ENCODE peak calls at places on chromosomes 12 and 14, in eight cellular contexts. One of them, this sample, is unnamed.

GRCh38 chr14:69501362-69501964 is 16.9 kb downstream of the PLEKHD1 start:
- DNase-seq in GM12892: no peak
- DNase-seq in upper lobe of left lung: no peak
- DNase-seq in vagina: no peak
- DNase-seq in GM12891: no peak
- DNase-seq in endothelial cell of umbilical vein: no peak
- DNase-seq in spleen: peak
- DNase-seq in K562: no peak
- DNase-seq in this sample: no peak

GRCh38 chr12:95836185-95836609 is 22.6 kb upstream of the SNRPF start:
- DNase-seq in GM12892: no peak
- DNase-seq in upper lobe of left lung: no peak
- DNase-seq in vagina: no peak
- DNase-seq in GM12891: no peak
- DNase-seq in endothelial cell of umbilical vein: peak
- DNase-seq in spleen: no peak
- DNase-seq in K562: no peak
- DNase-seq in this sample: no peak

GRCh38 chr14:23942587-23942986 is 11.0 kb upstream of the DHRS4 start:
- DNase-seq in GM12892: no peak
- DNase-seq in upper lobe of left lung: no peak
- DNase-seq in vagina: no peak
- DNase-seq in GM12891: no peak
- DNase-seq in endothelial cell of umbilical vein: no peak
- DNase-seq in spleen: no peak
- DNase-seq in K562: no peak
- DNase-seq in this sample: no peak

GRCh38 chr12:124861492-124861891 is 2.2 kb downstream of the SCARB1 start:
- DNase-seq in GM12892: no peak
- DNase-seq in upper lobe of left lung: no peak
- DNase-seq in vagina: no peak
- DNase-seq in GM12891: no peak
- DNase-seq in endothelial cell of umbilical vein: peak
- DNase-seq in spleen: no peak
- DNase-seq in K562: peak
- DNase-seq in this sample: peak

GRCh38 chr12:124720019-124720686 is 143.5 kb downstream of the SCARB1 start:
- DNase-seq in GM12892: no peak
- DNase-seq in upper lobe of left lung: no peak
- DNase-seq in vagina: no peak
- DNase-seq in GM12891: no peak
- DNase-seq in endothelial cell of umbilical vein: peak
- DNase-seq in spleen: no peak
- DNase-seq in K562: no peak
- DNase-seq in this sample: no peak

GRCh38 chr12:130994821-130995375 is 41.2 kb downstream of the ADGRD1 start:
- DNase-seq in GM12892: no peak
- DNase-seq in upper lobe of left lung: no peak
- DNase-seq in vagina: no peak
- DNase-seq in GM12891: no peak
- DNase-seq in endothelial cell of umbilical vein: no peak
- DNase-seq in spleen: peak
- DNase-seq in K562: no peak
- DNase-seq in this sample: peak

GRCh38 chr14:70755655-70756054 is 53.7 kb downstream of the MAP3K9 start:
- DNase-seq in GM12892: no peak
- DNase-seq in upper lobe of left lung: no peak
- DNase-seq in vagina: no peak
- DNase-seq in GM12891: no peak
- DNase-seq in endothelial cell of umbilical vein: no peak
- DNase-seq in spleen: no peak
- DNase-seq in K562: no peak
- DNase-seq in this sample: no peak

GRCh38 chr14:71994416-71994815 is 62.2 kb downstream of the RGS6 start:
- DNase-seq in GM12892: no peak
- DNase-seq in upper lobe of left lung: no peak
- DNase-seq in vagina: no peak
- DNase-seq in GM12891: no peak
- DNase-seq in endothelial cell of umbilical vein: no peak
- DNase-seq in spleen: no peak
- DNase-seq in K562: no peak
- DNase-seq in this sample: no peak

GRCh38 chr12:89709994-89710872 is 1.6 kb upstream of the ATP2B1 start:
- DNase-seq in GM12892: no peak
- DNase-seq in upper lobe of left lung: no peak
- DNase-seq in vagina: no peak
- DNase-seq in GM12891: no peak
- DNase-seq in endothelial cell of umbilical vein: no peak
- DNase-seq in spleen: no peak
- DNase-seq in K562: no peak
- DNase-seq in this sample: peak

GRCh38 chr14:65566820-65567522 is 154.4 kb downstream of the FUT8 start:
- DNase-seq in GM12892: no peak
- DNase-seq in upper lobe of left lung: no peak
- DNase-seq in vagina: no peak
- DNase-seq in GM12891: no peak
- DNase-seq in endothelial cell of umbilical vein: no peak
- DNase-seq in spleen: no peak
- DNase-seq in K562: no peak
- DNase-seq in this sample: no peak

GRCh38 chr12:11228268-11228879 is 41.1 kb downstream of the PRB3 start:
- DNase-seq in GM12892: peak
- DNase-seq in upper lobe of left lung: no peak
- DNase-seq in vagina: no peak
- DNase-seq in GM12891: peak
- DNase-seq in endothelial cell of umbilical vein: peak
- DNase-seq in spleen: no peak
- DNase-seq in K562: peak
- DNase-seq in this sample: no peak

GRCh38 chr14:86574026-86574777 is 1044.3 kb downstream of the FLRT2 start:
- DNase-seq in GM12892: no peak
- DNase-seq in upper lobe of left lung: no peak
- DNase-seq in vagina: no peak
- DNase-seq in GM12891: no peak
- DNase-seq in endothelial cell of umbilical vein: no peak
- DNase-seq in spleen: no peak
- DNase-seq in K562: no peak
- DNase-seq in this sample: no peak

GRCh38 chr12:124458220-124458991 is 109.0 kb downstream of the NCOR2 start:
- DNase-seq in GM12892: no peak
- DNase-seq in upper lobe of left lung: no peak
- DNase-seq in vagina: no peak
- DNase-seq in GM12891: no peak
- DNase-seq in endothelial cell of umbilical vein: no peak
- DNase-seq in spleen: peak
- DNase-seq in K562: no peak
- DNase-seq in this sample: no peak

GRCh38 chr12:2284321-2284813 is 231.6 kb downstream of the CACNA1C start:
- DNase-seq in GM12892: no peak
- DNase-seq in upper lobe of left lung: no peak
- DNase-seq in vagina: no peak
- DNase-seq in GM12891: no peak
- DNase-seq in endothelial cell of umbilical vein: no peak
- DNase-seq in spleen: peak
- DNase-seq in K562: no peak
- DNase-seq in this sample: no peak

GRCh38 chr14:24408764-24409163 is 10.0 kb downstream of the NYNRIN start:
- DNase-seq in GM12892: no peak
- DNase-seq in upper lobe of left lung: no peak
- DNase-seq in vagina: no peak
- DNase-seq in GM12891: no peak
- DNase-seq in endothelial cell of umbilical vein: no peak
- DNase-seq in spleen: no peak
- DNase-seq in K562: no peak
- DNase-seq in this sample: peak

GRCh38 chr14:51428981-51429380 is 188.9 kb downstream of the TMX1 start:
- DNase-seq in GM12892: no peak
- DNase-seq in upper lobe of left lung: no peak
- DNase-seq in vagina: no peak
- DNase-seq in GM12891: no peak
- DNase-seq in endothelial cell of umbilical vein: no peak
- DNase-seq in spleen: no peak
- DNase-seq in K562: no peak
- DNase-seq in this sample: no peak

GRCh38 chr14:37580146-37580545 is 14.9 kb downstream of the FOXA1 start:
- DNase-seq in GM12892: no peak
- DNase-seq in upper lobe of left lung: no peak
- DNase-seq in vagina: no peak
- DNase-seq in GM12891: no peak
- DNase-seq in endothelial cell of umbilical vein: no peak
- DNase-seq in spleen: no peak
- DNase-seq in K562: no peak
- DNase-seq in this sample: no peak

GRCh38 chr12:116661341-116661740 is 76.5 kb downstream of the SPRING1 start:
- DNase-seq in GM12892: no peak
- DNase-seq in upper lobe of left lung: no peak
- DNase-seq in vagina: no peak
- DNase-seq in GM12891: no peak
- DNase-seq in endothelial cell of umbilical vein: no peak
- DNase-seq in spleen: no peak
- DNase-seq in K562: no peak
- DNase-seq in this sample: no peak

GRCh38 chr12:60196366-60196765 is 600.5 kb downstream of the SLC16A7 start:
- DNase-seq in GM12892: no peak
- DNase-seq in upper lobe of left lung: no peak
- DNase-seq in vagina: no peak
- DNase-seq in GM12891: no peak
- DNase-seq in endothelial cell of umbilical vein: no peak
- DNase-seq in spleen: no peak
- DNase-seq in K562: no peak
- DNase-seq in this sample: no peak

GRCh38 chr12:31567029-31567428 is 23.9 kb downstream of the DENND5B start:
- DNase-seq in GM12892: no peak
- DNase-seq in upper lobe of left lung: no peak
- DNase-seq in vagina: no peak
- DNase-seq in GM12891: no peak
- DNase-seq in endothelial cell of umbilical vein: no peak
- DNase-seq in spleen: no peak
- DNase-seq in K562: no peak
- DNase-seq in this sample: no peak

GRCh38 chr14:37623552-37623951 is 28.1 kb downstream of the TTC6 start:
- DNase-seq in GM12892: no peak
- DNase-seq in upper lobe of left lung: no peak
- DNase-seq in vagina: no peak
- DNase-seq in GM12891: no peak
- DNase-seq in endothelial cell of umbilical vein: peak
- DNase-seq in spleen: no peak
- DNase-seq in K562: no peak
- DNase-seq in this sample: no peak

GRCh38 chr12:22527999-22528398 is 16.3 kb downstream of the C2CD5 start:
- DNase-seq in GM12892: no peak
- DNase-seq in upper lobe of left lung: no peak
- DNase-seq in vagina: no peak
- DNase-seq in GM12891: no peak
- DNase-seq in endothelial cell of umbilical vein: peak
- DNase-seq in spleen: no peak
- DNase-seq in K562: no peak
- DNase-seq in this sample: no peak

GRCh38 chr14:94097091-94097490 is 13.4 kb upstream of the IFI27 start:
- DNase-seq in GM12892: no peak
- DNase-seq in upper lobe of left lung: no peak
- DNase-seq in vagina: no peak
- DNase-seq in GM12891: no peak
- DNase-seq in endothelial cell of umbilical vein: no peak
- DNase-seq in spleen: no peak
- DNase-seq in K562: no peak
- DNase-seq in this sample: no peak

GRCh38 chr12:5587701-5588100 is 155.8 kb downstream of the NTF3 start:
- DNase-seq in GM12892: no peak
- DNase-seq in upper lobe of left lung: no peak
- DNase-seq in vagina: no peak
- DNase-seq in GM12891: no peak
- DNase-seq in endothelial cell of umbilical vein: no peak
- DNase-seq in spleen: no peak
- DNase-seq in K562: no peak
- DNase-seq in this sample: no peak

GRCh38 chr12:103884316-103884715 is 43.3 kb upstream of the NT5DC3 start:
- DNase-seq in GM12892: peak
- DNase-seq in upper lobe of left lung: no peak
- DNase-seq in vagina: no peak
- DNase-seq in GM12891: no peak
- DNase-seq in endothelial cell of umbilical vein: peak
- DNase-seq in spleen: no peak
- DNase-seq in K562: peak
- DNase-seq in this sample: no peak

GRCh38 chr12:85237320-85237719 is 42.7 kb upstream of the ALX1 start:
- DNase-seq in GM12892: no peak
- DNase-seq in upper lobe of left lung: no peak
- DNase-seq in vagina: no peak
- DNase-seq in GM12891: no peak
- DNase-seq in endothelial cell of umbilical vein: no peak
- DNase-seq in spleen: no peak
- DNase-seq in K562: no peak
- DNase-seq in this sample: no peak

GRCh38 chr14:49896956-49897355 is 4.1 kb downstream of the ARF6 start:
- DNase-seq in GM12892: no peak
- DNase-seq in upper lobe of left lung: no peak
- DNase-seq in vagina: no peak
- DNase-seq in GM12891: no peak
- DNase-seq in endothelial cell of umbilical vein: no peak
- DNase-seq in spleen: no peak
- DNase-seq in K562: no peak
- DNase-seq in this sample: no peak

GRCh38 chr14:90419200-90419599 is 22.4 kb downstream of the CALM1 start:
- DNase-seq in GM12892: no peak
- DNase-seq in upper lobe of left lung: peak
- DNase-seq in vagina: no peak
- DNase-seq in GM12891: no peak
- DNase-seq in endothelial cell of umbilical vein: peak
- DNase-seq in spleen: no peak
- DNase-seq in K562: no peak
- DNase-seq in this sample: peak
- TF ChIP-seq POLR2AphosphoS5 in GM12892: no peak
- TF ChIP-seq POLR2AphosphoS5 in upper lobe of left lung: peak
- TF ChIP-seq POLR2AphosphoS5 in vagina: peak
- TF ChIP-seq POLR2AphosphoS5 in GM12891: no peak
- TF ChIP-seq POLR2AphosphoS5 in endothelial cell of umbilical vein: peak
- TF ChIP-seq POLR2AphosphoS5 in spleen: peak
- TF ChIP-seq POLR2AphosphoS5 in K562: no peak
- TF ChIP-seq POLR2AphosphoS5 in this sample: peak

GRCh38 chr12:7134371-7135166 is 4.4 kb downstream of the CLSTN3 start:
- DNase-seq in GM12892: no peak
- DNase-seq in upper lobe of left lung: peak
- DNase-seq in vagina: no peak
- DNase-seq in GM12891: no peak
- DNase-seq in endothelial cell of umbilical vein: no peak
- DNase-seq in spleen: no peak
- DNase-seq in K562: no peak
- DNase-seq in this sample: no peak
- TF ChIP-seq POLR2A in GM12892: no peak
- TF ChIP-seq POLR2A in upper lobe of left lung: no peak
- TF ChIP-seq POLR2A in vagina: no peak
- TF ChIP-seq POLR2A in GM12891: no peak
- TF ChIP-seq POLR2A in endothelial cell of umbilical vein: no peak
- TF ChIP-seq POLR2A in spleen: no peak
- TF ChIP-seq POLR2A in K562: no peak
- TF ChIP-seq POLR2A in this sample: no peak

GRCh38 chr14:56195727-56196126 is 77.5 kb downstream of the PELI2 start:
- DNase-seq in GM12892: peak
- DNase-seq in upper lobe of left lung: no peak
- DNase-seq in vagina: no peak
- DNase-seq in GM12891: no peak
- DNase-seq in endothelial cell of umbilical vein: peak
- DNase-seq in spleen: peak
- DNase-seq in K562: no peak
- DNase-seq in this sample: no peak
- TF ChIP-seq POLR2AphosphoS5 in GM12892: no peak
- TF ChIP-seq POLR2AphosphoS5 in upper lobe of left lung: no peak
- TF ChIP-seq POLR2AphosphoS5 in vagina: no peak
- TF ChIP-seq POLR2AphosphoS5 in GM12891: no peak
- TF ChIP-seq POLR2AphosphoS5 in endothelial cell of umbilical vein: no peak
- TF ChIP-seq POLR2AphosphoS5 in spleen: no peak
- TF ChIP-seq POLR2AphosphoS5 in K562: no peak
- TF ChIP-seq POLR2AphosphoS5 in this sample: no peak

GRCh38 chr14:90827919-90828610 is 11.8 kb upstream of the TTC7B start:
- DNase-seq in GM12892: peak
- DNase-seq in upper lobe of left lung: peak
- DNase-seq in vagina: no peak
- DNase-seq in GM12891: peak
- DNase-seq in endothelial cell of umbilical vein: peak
- DNase-seq in spleen: peak
- DNase-seq in K562: peak
- DNase-seq in this sample: peak
- TF ChIP-seq POLR2A in GM12892: no peak
- TF ChIP-seq POLR2A in upper lobe of left lung: no peak
- TF ChIP-seq POLR2A in vagina: no peak
- TF ChIP-seq POLR2A in GM12891: no peak
- TF ChIP-seq POLR2A in endothelial cell of umbilical vein: peak
- TF ChIP-seq POLR2A in spleen: no peak
- TF ChIP-seq POLR2A in K562: peak
- TF ChIP-seq POLR2A in this sample: no peak